ENCODE peak calls at places on chromosome 10, in five cellular contexts. Q, Z, O, V and D are unnamed samples.

GRCh38 chr10:7776777-7777176 is 11.0 kb downstream of the KIN start:
- DNase-seq in O (no peak), V (no peak), Q (no peak), Z (no peak), D (no peak)

GRCh38 chr10:21343087-21343486 is 182.4 kb downstream of the SKIDA1 start:
- DNase-seq in O (no peak), Q (no peak), Z (no peak), V (no peak), D (no peak)

GRCh38 chr10:67520924-67521520 is 175.0 kb downstream of the CTNNA3 start:
- DNase-seq in O (peak), Z (peak), Q (peak), V (peak), D (peak)

GRCh38 chr10:119104653-119105024 is 726 bp downstream of the DENND10 start:
- DNase-seq in O (no peak), Z (no peak), Q (no peak), V (no peak), D (no peak)

GRCh38 chr10:7626283-7626682 is 40.5 kb downstream of the ITIH5 start:
- DNase-seq in V (no peak), Q (no peak), O (no peak), Z (no peak), D (no peak)

GRCh38 chr10:3167611-3168330 is 4.8 kb downstream of the PITRM1 start:
- DNase-seq in V (no peak), Q (no peak), Z (no peak), O (no peak), D (no peak)

GRCh38 chr10:17430647-17431355 is 23.6 kb downstream of the ST8SIA6 start:
- DNase-seq in O (peak), V (peak), Q (peak), Z (peak), D (peak)

GRCh38 chr10:131702521-131703356 is 198.1 kb upstream of the PPP2R2D start:
- DNase-seq in V (no peak), Z (no peak), Q (no peak), O (no peak), D (no peak)

GRCh38 chr10:86958109-86958830 is at the start of gene SNCG:
- DNase-seq in O (no peak), V (peak), Q (no peak), Z (no peak), D (peak)

GRCh38 chr10:46524471-46525176 is 31.8 kb downstream of the GPRIN2 start:
- DNase-seq in Q (no peak), O (no peak), Z (peak), V (peak), D (peak)

GRCh38 chr10:18710201-18710653 is 51.0 kb downstream of the ARL5B start:
- DNase-seq in O (no peak), Q (no peak), V (peak), Z (no peak), D (no peak)

GRCh38 chr10:3231951-3232730 is 59.6 kb upstream of the PITRM1 start:
- DNase-seq in Q (no peak), Z (no peak), V (no peak), O (no peak), D (no peak)

GRCh38 chr10:93600446-93600860 is 582 bp downstream of the RBP4 start:
- DNase-seq in Q (no peak), Z (no peak), O (no peak), V (peak), D (no peak)

GRCh38 chr10:63375458-63375857 is 90.3 kb downstream of the JMJD1C start:
- DNase-seq in O (no peak), V (no peak), Q (no peak), Z (no peak), D (no peak)

GRCh38 chr10:17199351-17199804 is 2.1 kb downstream of the TRDMT1 start:
- DNase-seq in O (no peak), Z (no peak), V (peak), Q (no peak), D (no peak)

GRCh38 chr10:4833286-4833685 is 7.3 kb downstream of the AKR1E2 start:
- DNase-seq in Q (no peak), O (no peak), V (no peak), Z (no peak), D (no peak)

GRCh38 chr10:110535958-110536891 is 31.3 kb upstream of the SMC3 start:
- DNase-seq in V (peak), O (peak), Q (peak), Z (no peak), D (no peak)

GRCh38 chr10:80186364-80187012 is 18.8 kb downstream of the ANXA11 start:
- DNase-seq in Q (no peak), V (no peak), O (no peak), Z (no peak), D (no peak)

GRCh38 chr10:100878291-100878910 is 34.4 kb upstream of the SLF2 start:
- DNase-seq in Q (peak), V (peak), O (peak), Z (peak), D (peak)

GRCh38 chr10:124668517-124669051 is 75.6 kb downstream of the FAM53B start:
- DNase-seq in V (no peak), Z (no peak), O (no peak), Q (no peak), D (no peak)

GRCh38 chr10:113108180-113108835 is 158.3 kb downstream of the TCF7L2 start:
- DNase-seq in Q (no peak), Z (no peak), V (peak), O (no peak), D (no peak)

GRCh38 chr10:133528296-133528844 is 1.2 kb downstream of the CYP2E1 start:
- DNase-seq in Q (no peak), V (peak), O (no peak), Z (no peak), D (no peak)

GRCh38 chr10:118568327-118568848 is 27.1 kb downstream of the PRLHR start:
- DNase-seq in V (peak), Q (peak), O (peak), Z (peak), D (peak)

GRCh38 chr10:12847361-12847975 is 154.0 kb downstream of the CCDC3 start:
- DNase-seq in V (peak), O (no peak), Z (peak), Q (no peak), D (no peak)

GRCh38 chr10:31261502-31262311 is 57.3 kb upstream of the ZEB1 start:
- DNase-seq in Z (no peak), O (no peak), Q (no peak), V (no peak), D (no peak)

GRCh38 chr10:86685416-86685815 is 17.1 kb downstream of the LDB3 start:
- DNase-seq in O (no peak), Z (no peak), Q (no peak), V (no peak), D (no peak)

GRCh38 chr10:73907841-73908517 is 3.0 kb upstream of the PLAU start:
- DNase-seq in Z (no peak), V (no peak), Q (no peak), O (no peak), D (no peak)

GRCh38 chr10:124469956-124470484 is 8.4 kb downstream of the LHPP start:
- DNase-seq in Z (no peak), Q (no peak), O (no peak), V (peak), D (no peak)